ENCODE peak calls at places on chromosome 21, in six cellular contexts. G is ELF-1, X is right cardiac atrium, F is IMR-90, S is Daoy, B is NCI-H510A. E is an unnamed sample.

GRCh38 chr21:42499430-42500106 is 3.5 kb upstream of the RSPH1 start:
- DNase-seq in G (peak), X (no peak), F (no peak), S (no peak), B (no peak), E (no peak)

GRCh38 chr21:45562965-45563364 is 20.7 kb upstream of the SLC19A1 start:
- DNase-seq in G (no peak), X (no peak), F (peak), S (no peak), B (no peak), E (no peak)

GRCh38 chr21:34544032-34544496 is 32.1 kb upstream of the KCNE1 start:
- DNase-seq in G (peak), X (peak), F (peak), S (peak), B (peak), E (peak)

GRCh38 chr21:34073749-34074282 is 438 bp downstream of the MRPS6 start:
- DNase-seq in G (no peak), X (peak), F (no peak), S (peak), B (no peak), E (peak)

GRCh38 chr21:28018741-28019669 is 973.7 kb downstream of the LTN1 start:
- DNase-seq in G (peak), X (no peak), F (peak), S (peak), B (no peak), E (no peak)

GRCh38 chr21:38188037-38188436 is 68.8 kb upstream of the KCNJ15 start:
- DNase-seq in G (no peak), X (no peak), F (no peak), S (no peak), B (no peak), E (no peak)

GRCh38 chr21:44263221-44263671 is 1.5 kb upstream of the DNMT3L start:
- DNase-seq in G (peak), X (peak), F (no peak), S (no peak), B (no peak), E (no peak)

GRCh38 chr21:17572431-17572830 is 40.3 kb downstream of the BTG3 start:
- DNase-seq in G (no peak), X (no peak), F (no peak), S (no peak), B (no peak), E (no peak)

GRCh38 chr21:45509566-45510465 is 32.4 kb downstream of the SLC19A1 start:
- DNase-seq in G (no peak), X (peak), F (no peak), S (no peak), B (no peak), E (peak)

GRCh38 chr21:41632748-41633475 is 125.0 kb upstream of the TMPRSS2 start:
- DNase-seq in G (no peak), X (no peak), F (no peak), S (no peak), B (no peak), E (no peak)

GRCh38 chr21:27424601-27425000 is 457.7 kb upstream of the ADAMTS5 start:
- DNase-seq in G (no peak), X (no peak), F (peak), S (peak), B (no peak), E (no peak)

GRCh38 chr21:38948981-38949380 is 143.3 kb downstream of the ETS2 start:
- DNase-seq in G (no peak), X (no peak), F (peak), S (no peak), B (no peak), E (no peak)

GRCh38 chr21:38151021-38151645 is 105.7 kb upstream of the KCNJ15 start:
- DNase-seq in G (no peak), X (no peak), F (no peak), S (no peak), B (no peak), E (no peak)

GRCh38 chr21:42219606-42220137 is 732 bp downstream of the ABCG1 start:
- DNase-seq in G (no peak), X (no peak), F (peak), S (peak), B (no peak), E (no peak)

GRCh38 chr21:43370888-43371570 is 55.9 kb downstream of the SIK1 start:
- DNase-seq in G (no peak), X (no peak), F (no peak), S (no peak), B (no peak), E (no peak)

GRCh38 chr21:45270306-45270821 is 17.3 kb downstream of the POFUT2 start:
- DNase-seq in G (no peak), X (peak), F (no peak), S (peak), B (no peak), E (peak)

GRCh38 chr21:39441502-39442475 is 3.8 kb downstream of the LCA5L start:
- DNase-seq in G (no peak), X (no peak), F (peak), S (peak), B (peak), E (no peak)

GRCh38 chr21:43609501-43610340 is 49.6 kb downstream of the HSF2BP start:
- DNase-seq in G (no peak), X (no peak), F (peak), S (peak), B (peak), E (peak)

GRCh38 chr21:35202431-35202830 is 153.3 kb upstream of the RUNX1 start:
- DNase-seq in G (no peak), X (no peak), F (peak), S (no peak), B (no peak), E (no peak)

GRCh38 chr21:39911286-39911685 is 44.0 kb downstream of the PCP4 start:
- DNase-seq in G (no peak), X (no peak), F (no peak), S (no peak), B (peak), E (no peak)

GRCh38 chr21:42302794-42303193 is 12.4 kb downstream of the TFF3 start:
- DNase-seq in G (no peak), X (no peak), F (no peak), S (no peak), B (no peak), E (peak)

GRCh38 chr21:43278766-43279577 is 110.2 kb downstream of the CRYAA start:
- DNase-seq in G (no peak), X (peak), F (no peak), S (no peak), B (no peak), E (no peak)

GRCh38 chr21:44333701-44334636 is 5.2 kb downstream of the CFAP410 start:
- DNase-seq in G (no peak), X (no peak), F (no peak), S (peak), B (no peak), E (no peak)

GRCh38 chr21:34889287-34889536 is 159.9 kb downstream of the RUNX1 start:
- DNase-seq in G (peak), X (peak), F (peak), S (peak), B (no peak), E (peak)

GRCh38 chr21:34669149-34669879 is 520 bp downstream of the CLIC6 start:
- DNase-seq in G (peak), X (peak), F (no peak), S (peak), B (no peak), E (no peak)

GRCh38 chr21:39527664-39528381 is 76.1 kb downstream of the SH3BGR start:
- DNase-seq in G (no peak), X (no peak), F (no peak), S (no peak), B (no peak), E (peak)

GRCh38 chr21:41852151-41852928 is 26.8 kb downstream of the PRDM15 start:
- DNase-seq in G (no peak), X (no peak), F (no peak), S (no peak), B (no peak), E (no peak)

E was measured in left colon.